ENCODE peak calls at places on chromosomes 4 and X, in six cellular contexts. One of them, this sample, is unnamed.

GRCh38 chr4:30744957-30745640 is 24.9 kb downstream of the PCDH7 start:
- DNase-seq in mesenchymal stem cell: no peak
- DNase-seq in H9: no peak
- DNase-seq in trophoblast cell: no peak
- DNase-seq in IMR-90: no peak
- DNase-seq in H1: no peak
- DNase-seq in this sample: no peak

GRCh38 chr4:146524663-146525062 is 2.9 kb upstream of the SLC10A7 start:
- DNase-seq in H9: no peak
- DNase-seq in IMR-90: no peak
- DNase-seq in mesenchymal stem cell: no peak
- DNase-seq in trophoblast cell: no peak
- DNase-seq in H1: no peak
- DNase-seq in this sample: no peak

GRCh38 chr4:37749398-37749988 is 63.3 kb upstream of the RELL1 start:
- DNase-seq in mesenchymal stem cell: no peak
- DNase-seq in IMR-90: no peak
- DNase-seq in trophoblast cell: no peak
- DNase-seq in H1: no peak
- DNase-seq in H9: no peak
- DNase-seq in this sample: no peak

GRCh38 chrX:24515447-24515846 is 50.4 kb downstream of the PDK3 start:
- DNase-seq in trophoblast cell: no peak
- DNase-seq in IMR-90: peak
- DNase-seq in mesenchymal stem cell: peak
- DNase-seq in H9: no peak
- DNase-seq in H1: no peak
- DNase-seq in this sample: no peak

GRCh38 chr4:104490770-104491395 is 3.8 kb downstream of the CXXC4 start:
- DNase-seq in mesenchymal stem cell: peak
- DNase-seq in trophoblast cell: no peak
- DNase-seq in H1: no peak
- DNase-seq in H9: peak
- DNase-seq in IMR-90: peak
- DNase-seq in this sample: peak

GRCh38 chrX:40109288-40110008 is 11.7 kb upstream of the BCOR start:
- DNase-seq in IMR-90: peak
- DNase-seq in H9: peak
- DNase-seq in mesenchymal stem cell: peak
- DNase-seq in H1: no peak
- DNase-seq in trophoblast cell: no peak
- DNase-seq in this sample: no peak

GRCh38 chr4:2389691-2390090 is 28.8 kb downstream of the ZFYVE28 start:
- DNase-seq in H9: no peak
- DNase-seq in IMR-90: no peak
- DNase-seq in trophoblast cell: no peak
- DNase-seq in H1: no peak
- DNase-seq in mesenchymal stem cell: no peak
- DNase-seq in this sample: no peak

GRCh38 chr4:7068279-7068842 is 497 bp upstream of the GRPEL1 start:
- DNase-seq in H1: no peak
- DNase-seq in H9: no peak
- DNase-seq in IMR-90: no peak
- DNase-seq in trophoblast cell: no peak
- DNase-seq in mesenchymal stem cell: no peak
- DNase-seq in this sample: no peak

GRCh38 chr4:94127707-94128328 is 79.8 kb upstream of the SMARCAD1 start:
- DNase-seq in mesenchymal stem cell: peak
- DNase-seq in IMR-90: peak
- DNase-seq in H1: no peak
- DNase-seq in H9: no peak
- DNase-seq in trophoblast cell: no peak
- DNase-seq in this sample: peak

GRCh38 chrX:72492499-72492898 is 80.1 kb downstream of the HDAC8 start:
- DNase-seq in mesenchymal stem cell: no peak
- DNase-seq in H9: no peak
- DNase-seq in trophoblast cell: no peak
- DNase-seq in H1: no peak
- DNase-seq in IMR-90: no peak
- DNase-seq in this sample: no peak

GRCh38 chr4:163284304-163284703 is 48.1 kb downstream of the NPY1R start:
- DNase-seq in trophoblast cell: no peak
- DNase-seq in H9: no peak
- DNase-seq in H1: no peak
- DNase-seq in mesenchymal stem cell: no peak
- DNase-seq in IMR-90: no peak
- DNase-seq in this sample: no peak

GRCh38 chrX:2371026-2371778 is 129.6 kb downstream of the DHRSX start:
- DNase-seq in H1: peak
- DNase-seq in IMR-90: no peak
- DNase-seq in H9: peak
- DNase-seq in mesenchymal stem cell: no peak
- DNase-seq in trophoblast cell: no peak
- DNase-seq in this sample: no peak

GRCh38 chrX:3585719-3586118 is 127.7 kb downstream of the PRKX start:
- DNase-seq in trophoblast cell: no peak
- DNase-seq in H9: no peak
- DNase-seq in mesenchymal stem cell: no peak
- DNase-seq in H1: no peak
- DNase-seq in IMR-90: no peak
- DNase-seq in this sample: no peak

GRCh38 chr4:165190591-165191212 is 16.7 kb upstream of the KLHL2 start:
- DNase-seq in mesenchymal stem cell: no peak
- DNase-seq in trophoblast cell: no peak
- DNase-seq in H1: no peak
- DNase-seq in H9: no peak
- DNase-seq in IMR-90: no peak
- DNase-seq in this sample: no peak

GRCh38 chr4:98377626-98378025 is 116.4 kb downstream of the RAP1GDS1 start:
- DNase-seq in H1: no peak
- DNase-seq in mesenchymal stem cell: peak
- DNase-seq in H9: no peak
- DNase-seq in IMR-90: peak
- DNase-seq in trophoblast cell: no peak
- DNase-seq in this sample: no peak

GRCh38 chr4:82891728-82892466 is 944 bp upstream of the SEC31A start:
- DNase-seq in trophoblast cell: no peak
- DNase-seq in mesenchymal stem cell: peak
- DNase-seq in H1: no peak
- DNase-seq in IMR-90: peak
- DNase-seq in H9: no peak
- DNase-seq in this sample: no peak

GRCh38 chrX:41922694-41923171 is 621 bp downstream of the CASK start:
- DNase-seq in H1: no peak
- DNase-seq in H9: peak
- DNase-seq in trophoblast cell: no peak
- DNase-seq in mesenchymal stem cell: peak
- DNase-seq in IMR-90: no peak
- DNase-seq in this sample: no peak

GRCh38 chr4:122205687-122206086 is 53.6 kb downstream of the BLTP1 start:
- DNase-seq in H9: no peak
- DNase-seq in mesenchymal stem cell: no peak
- DNase-seq in IMR-90: no peak
- DNase-seq in H1: no peak
- DNase-seq in trophoblast cell: no peak
- DNase-seq in this sample: no peak

GRCh38 chr4:85823295-85823694 is 348.3 kb downstream of the ARHGAP24 start:
- DNase-seq in trophoblast cell: no peak
- DNase-seq in H9: peak
- DNase-seq in IMR-90: peak
- DNase-seq in mesenchymal stem cell: no peak
- DNase-seq in H1: no peak
- DNase-seq in this sample: no peak

GRCh38 chr4:94409947-94410346 is 41.8 kb upstream of the PDLIM5 start:
- DNase-seq in trophoblast cell: no peak
- DNase-seq in H1: no peak
- DNase-seq in mesenchymal stem cell: peak
- DNase-seq in IMR-90: no peak
- DNase-seq in H9: no peak
- DNase-seq in this sample: no peak

GRCh38 chr4:86895692-86896488 is 3.7 kb upstream of the C4orf36 start:
- DNase-seq in mesenchymal stem cell: peak
- DNase-seq in H9: no peak
- DNase-seq in H1: no peak
- DNase-seq in trophoblast cell: no peak
- DNase-seq in IMR-90: peak
- DNase-seq in this sample: peak

GRCh38 chr4:86893136-86893535 is 914 bp upstream of the C4orf36 start:
- DNase-seq in H1: no peak
- DNase-seq in IMR-90: no peak
- DNase-seq in mesenchymal stem cell: no peak
- DNase-seq in H9: no peak
- DNase-seq in trophoblast cell: no peak
- DNase-seq in this sample: no peak

GRCh38 chr4:86892639-86892965 is 380 bp upstream of the C4orf36 start:
- DNase-seq in mesenchymal stem cell: no peak
- DNase-seq in H9: no peak
- DNase-seq in H1: no peak
- DNase-seq in trophoblast cell: no peak
- DNase-seq in IMR-90: no peak
- DNase-seq in this sample: no peak

GRCh38 chr4:86894465-86894864 is 2.2 kb upstream of the C4orf36 start:
- DNase-seq in IMR-90: peak
- DNase-seq in mesenchymal stem cell: no peak
- DNase-seq in H9: no peak
- DNase-seq in H1: no peak
- DNase-seq in trophoblast cell: no peak
- DNase-seq in this sample: no peak

GRCh38 chr4:86891785-86892638 is at the start of gene C4orf36:
- DNase-seq in H9: peak
- DNase-seq in H1: peak
- DNase-seq in trophoblast cell: peak
- DNase-seq in IMR-90: peak
- DNase-seq in mesenchymal stem cell: peak
- DNase-seq in this sample: peak
- H4K8ac ChIP-seq in H9: no peak
- H4K8ac ChIP-seq in H1: peak
- H4K8ac ChIP-seq in trophoblast cell: peak
- H4K8ac ChIP-seq in IMR-90: peak
- H4K8ac ChIP-seq in mesenchymal stem cell: peak
- H4K8ac ChIP-seq in this sample: no peak

GRCh38 chr4:8558080-8558960 is 21.9 kb upstream of the GPR78 start:
- DNase-seq in IMR-90: no peak
- DNase-seq in trophoblast cell: peak
- DNase-seq in H1: no peak
- DNase-seq in H9: no peak
- DNase-seq in mesenchymal stem cell: no peak
- DNase-seq in this sample: no peak
- H2AK5ac ChIP-seq in IMR-90: peak
- H2AK5ac ChIP-seq in trophoblast cell: peak
- H2AK5ac ChIP-seq in H1: no peak
- H2AK5ac ChIP-seq in H9: no peak
- H2AK5ac ChIP-seq in mesenchymal stem cell: no peak
- H2AK5ac ChIP-seq in this sample: peak

DNA sequence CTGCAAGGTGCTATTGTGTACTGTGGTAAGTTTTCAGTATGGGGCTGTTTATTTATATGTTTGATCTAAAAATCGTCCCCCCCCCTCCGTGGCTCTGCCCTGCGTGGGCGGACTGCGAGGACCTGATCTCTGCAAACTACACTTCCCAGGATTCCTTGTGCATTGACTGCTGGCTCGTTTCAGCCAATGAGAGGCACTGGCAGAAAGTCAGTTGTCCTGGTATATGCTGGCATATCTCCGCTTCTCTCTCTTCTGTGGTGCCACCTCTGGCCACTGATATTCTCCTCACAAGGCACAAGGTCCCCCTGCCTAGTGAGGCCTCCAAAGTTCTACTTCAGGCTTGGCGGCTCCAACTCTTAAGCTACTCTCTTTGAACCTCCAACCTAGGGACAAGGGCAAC is 168.8 kb upstream of the ZFP42 start:
- DNase-seq in H9: peak
- DNase-seq in trophoblast cell: peak
- DNase-seq in IMR-90: no peak
- DNase-seq in mesenchymal stem cell: no peak
- DNase-seq in H1: no peak
- DNase-seq in this sample: no peak
- H4K91ac ChIP-seq in H9: no peak
- H4K91ac ChIP-seq in trophoblast cell: no peak
- H4K91ac ChIP-seq in IMR-90: no peak
- H4K91ac ChIP-seq in mesenchymal stem cell: no peak
- H4K91ac ChIP-seq in H1: no peak
- H4K91ac ChIP-seq in this sample: no peak

GRCh38 chrX:123961268-123962005 is at the start of gene STAG2:
- DNase-seq in H1: no peak
- DNase-seq in IMR-90: peak
- DNase-seq in trophoblast cell: peak
- DNase-seq in mesenchymal stem cell: peak
- DNase-seq in H9: peak
- DNase-seq in this sample: peak
- H4K8ac ChIP-seq in H1: peak
- H4K8ac ChIP-seq in IMR-90: peak
- H4K8ac ChIP-seq in trophoblast cell: peak
- H4K8ac ChIP-seq in mesenchymal stem cell: peak
- H4K8ac ChIP-seq in H9: peak
- H4K8ac ChIP-seq in this sample: no peak

DNA sequence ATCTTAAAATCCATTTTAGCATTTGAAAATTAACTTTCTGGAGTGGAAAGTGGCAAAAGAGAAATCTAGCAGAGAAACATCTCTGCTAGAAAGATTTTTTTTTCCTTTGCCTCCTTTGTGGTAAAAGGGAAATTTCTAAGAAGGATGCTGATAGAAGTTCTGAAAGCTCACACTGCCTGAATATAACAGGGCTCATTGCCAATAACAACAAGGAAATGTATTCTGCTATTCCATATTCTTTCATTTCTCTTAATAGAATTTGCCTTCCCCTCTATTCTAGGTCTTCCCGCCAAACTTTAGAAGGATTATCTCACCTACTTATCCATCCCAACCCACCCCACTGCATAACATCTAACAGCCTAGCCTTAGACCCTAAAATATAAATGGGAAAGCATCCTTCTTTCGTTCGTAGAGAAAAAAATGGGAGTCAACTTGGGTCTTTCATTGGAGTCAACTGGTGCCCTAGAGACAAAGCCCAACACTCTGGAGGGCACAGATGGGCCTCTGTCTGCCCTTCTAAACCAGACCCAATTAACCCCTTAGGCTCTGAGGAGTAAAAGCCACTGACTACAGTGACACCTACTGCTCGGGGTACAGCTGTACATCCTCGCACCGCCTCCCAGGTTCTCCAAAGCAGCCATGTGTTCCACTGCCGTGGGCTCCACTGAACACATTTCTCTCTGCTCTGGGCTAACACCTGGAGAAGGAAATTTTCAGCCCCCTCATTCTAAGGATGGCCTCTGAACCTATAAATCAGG is 103.9 kb downstream of the MAML3 start:
- DNase-seq in H1: no peak
- DNase-seq in IMR-90: peak
- DNase-seq in trophoblast cell: no peak
- DNase-seq in H9: peak
- DNase-seq in mesenchymal stem cell: no peak
- DNase-seq in this sample: no peak
- H2AK5ac ChIP-seq in H1: no peak
- H2AK5ac ChIP-seq in IMR-90: peak
- H2AK5ac ChIP-seq in trophoblast cell: peak
- H2AK5ac ChIP-seq in H9: no peak
- H2AK5ac ChIP-seq in mesenchymal stem cell: peak
- H2AK5ac ChIP-seq in this sample: no peak

This sample was measured in neuronal stem cell.